ENCODE peak calls at places on chromosomes 12 and 14, in nine cellular contexts. L is ovary, K is HCT116, W is right lobe of liver, G is A549, X is uterus, J is tibial nerve, Z is Peyer's patch, E is breast epithelium. V is an unnamed sample.

GRCh38 chr12:12503384-12504078 is 59.1 kb downstream of the DUSP16 start:
- DNase-seq in E (no peak), J (no peak), L (no peak), X (no peak), W (no peak), G (no peak), K (no peak), Z (peak; percentile 64), V (no peak)

GRCh38 chr12:21941522-21942376 is 523 bp upstream of the ABCC9 start:
- DNase-seq in X (peak; percentile 78), W (peak; percentile 73), G (no peak), L (peak; percentile 71), K (no peak), E (no peak), Z (no peak), J (no peak), V (peak; percentile 72)

GRCh38 chr14:74975059-74975810 is 19.8 kb upstream of the PGF start:
- DNase-seq in L (peak; percentile 83), E (no peak), G (no peak), X (peak; percentile 92), Z (peak; percentile 70), J (peak; percentile 93), W (peak; percentile 83), K (no peak), V (peak; percentile 90)

GRCh38 chr12:128802756-128803155 is 21.0 kb downstream of the SLC15A4 start:
- DNase-seq in J (no peak), X (no peak), E (no peak), W (no peak), Z (no peak), G (no peak), L (no peak), K (no peak), V (no peak)

GRCh38 chr12:56995930-56996496 is 10.3 kb downstream of the ZBTB39 start:
- DNase-seq in L (no peak), K (no peak), X (no peak), W (no peak), G (no peak), Z (no peak), E (no peak), J (no peak), V (no peak)

GRCh38 chr12:71439362-71439612 is 311 bp upstream of the LGR5 start:
- DNase-seq in X (no peak), L (no peak), Z (no peak), J (no peak), W (no peak), G (no peak), K (no peak), E (no peak), V (no peak)

GRCh38 chr12:24596768-24597388 is 352.0 kb downstream of the BCAT1 start:
- DNase-seq in J (no peak), X (no peak), Z (no peak), G (peak; percentile 39), L (no peak), W (no peak), K (no peak), E (no peak), V (no peak)

GRCh38 chr14:89723930-89724915 is 230.3 kb downstream of the EFCAB11 start:
- DNase-seq in Z (no peak), L (no peak), K (no peak), E (no peak), W (no peak), G (no peak), J (no peak), X (no peak), V (no peak)

GRCh38 chr12:107411792-107412535 is 273.6 kb upstream of the PWP1 start:
- DNase-seq in K (no peak), X (no peak), E (no peak), W (no peak), J (no peak), Z (no peak), G (peak; percentile 71), L (no peak), V (no peak)

GRCh38 chr14:52013984-52014600 is 24.7 kb downstream of the RTRAF start:
- DNase-seq in X (no peak), W (no peak), K (no peak), G (peak; percentile 20), Z (no peak), L (no peak), E (no peak), J (no peak), V (no peak)

GRCh38 chr12:24979286-24979685 is 30.4 kb upstream of the BCAT1 start:
- DNase-seq in J (no peak), K (no peak), Z (no peak), L (no peak), G (no peak), E (no peak), X (no peak), W (no peak), V (no peak)

GRCh38 chr14:36134026-36134425 is 42.5 kb downstream of the PTCSC3 start:
- DNase-seq in Z (no peak), J (no peak), X (no peak), E (no peak), W (no peak), L (no peak), K (no peak), G (no peak), V (no peak)

GRCh38 chr12:118500302-118500701 is 123.9 kb downstream of the SUDS3 start:
- DNase-seq in L (no peak), J (no peak), G (no peak), E (no peak), K (no peak), X (no peak), W (no peak), Z (no peak), V (no peak)

GRCh38 chr12:88960213-88960878 is 380.1 kb upstream of the KITLG start:
- DNase-seq in Z (no peak), E (no peak), W (no peak), J (no peak), K (peak; percentile 91), G (no peak), L (no peak), X (no peak), V (no peak)

GRCh38 chr14:80996049-80996901 is 40.9 kb downstream of the TSHR start:
- DNase-seq in X (no peak), K (peak; percentile 66), G (peak; percentile 78), L (peak; percentile 31), J (no peak), Z (peak; percentile 60), W (peak; percentile 50), E (no peak), V (peak; percentile 24)

GRCh38 chr14:92900660-92901059 is 22.3 kb upstream of the CHGA start:
- DNase-seq in G (no peak), E (no peak), J (no peak), Z (no peak), K (no peak), X (no peak), L (no peak), W (no peak), V (no peak)

GRCh38 chr12:65014504-65015271 is 106.4 kb downstream of the WIF1 start:
- DNase-seq in G (no peak), L (no peak), X (no peak), J (no peak), Z (no peak), E (no peak), W (no peak), K (no peak), V (no peak)

GRCh38 chr14:81353691-81354323 is 46.3 kb downstream of the STON2 start:
- DNase-seq in J (no peak), L (no peak), Z (no peak), W (no peak), X (no peak), G (no peak), E (no peak), K (no peak), V (no peak)

GRCh38 chr14:55803506-55804197 is 223.6 kb downstream of the KTN1 start:
- DNase-seq in L (no peak), X (no peak), Z (no peak), J (no peak), K (peak; percentile 85), E (no peak), W (no peak), G (no peak), V (no peak)

GRCh38 chr12:29334911-29335310 is 46.1 kb downstream of the ERGIC2 start:
- DNase-seq in J (no peak), G (no peak), W (no peak), K (no peak), L (no peak), E (no peak), Z (no peak), X (no peak), V (no peak)

DNA sequence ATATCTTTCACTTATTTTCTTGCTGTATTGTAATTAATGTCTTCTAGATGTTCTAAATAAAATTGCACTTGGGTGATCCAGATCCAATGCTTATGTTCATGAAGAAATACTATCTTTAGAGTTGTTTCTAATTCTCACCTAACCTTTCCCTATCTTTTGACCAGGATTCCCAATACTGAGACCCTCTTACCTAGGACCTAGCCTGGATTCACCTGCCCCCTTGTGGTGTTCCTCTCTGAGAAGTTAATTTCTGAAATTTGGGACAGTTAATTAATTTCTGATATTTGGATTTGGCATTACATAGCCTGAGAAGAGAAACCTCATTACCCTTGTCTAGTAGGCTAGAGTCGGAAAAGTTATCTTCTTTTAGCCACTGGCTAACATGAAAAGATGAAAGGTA is 29.5 kb downstream of the FOXA1 start:
- DNase-seq in Z (no peak), L (no peak), K (no peak), J (no peak), G (no peak), W (no peak), E (no peak), X (no peak), V (no peak)
- H3K27ac ChIP-seq in Z (no peak overlapping the region), L (no peak overlapping the region), K (no peak overlapping the region), J (no peak overlapping the region), G (no peak overlapping the region), W (peak overlapping the region; percentile 66), E (peak overlapping the region; percentile 30), X (no peak overlapping the region), V (no peak overlapping the region)

DNA sequence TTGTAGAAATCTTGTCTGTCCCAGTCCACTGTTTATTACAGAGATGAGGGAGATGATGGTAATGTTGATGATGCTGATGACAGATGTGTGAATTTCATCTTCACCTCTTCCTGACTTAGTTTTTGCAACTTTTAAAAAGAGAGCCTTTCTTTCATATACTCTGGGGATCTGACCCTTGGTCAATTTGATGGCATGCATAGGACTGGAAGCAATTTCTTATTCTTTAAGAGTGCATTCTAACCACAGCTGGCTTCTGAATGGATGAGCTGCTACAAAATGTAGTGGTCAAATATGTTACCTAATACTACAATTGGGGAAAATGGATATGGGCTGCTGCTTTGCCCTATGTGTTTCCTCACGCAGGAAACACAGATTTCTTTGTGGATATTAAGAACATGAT is 80.8 kb downstream of the MYRFL start:
- DNase-seq in J (no peak), X (no peak), K (no peak), W (no peak), E (no peak), L (no peak), Z (no peak), G (no peak), V (no peak)
- TF ChIP-seq POLR2A in J (no peak), X (no peak), K (no peak), W (no peak), E (no peak), L (no peak), Z (no peak), G (no peak), V (no peak)

GRCh38 chr14:77557391-77557790 is 58.8 kb upstream of the ISM2 start:
- DNase-seq in G (no peak), W (no peak), J (no peak), K (no peak), L (no peak), E (no peak), X (no peak), Z (no peak), V (no peak)
- H3K27ac ChIP-seq in G (no peak overlapping the region), W (no peak overlapping the region), J (no peak overlapping the region), K (no peak overlapping the region), L (no peak overlapping the region), E (no peak overlapping the region), X (no peak overlapping the region), Z (no peak overlapping the region), V (no peak overlapping the region)

GRCh38 chr14:101812071-101812470 is 50.6 kb downstream of the PPP2R5C start:
- DNase-seq in W (no peak), K (no peak), G (no peak), X (no peak), L (no peak), J (no peak), E (no peak), Z (no peak), V (no peak)
- TF ChIP-seq POLR2A in W (no peak), K (no peak), G (no peak), X (no peak), L (no peak), J (no peak), E (no peak), Z (no peak), V (no peak)

V was measured in heart left ventricle.